ENCODE peak calls at places on chromosomes 16 and 17, in seven cellular contexts. M is uterus, I is upper lobe of right lung, S is tibial nerve, W is OCI-LY7, C is psoas muscle, T is sigmoid colon. Z is an unnamed sample. For H3K4me1, the result is how much of the 10 kb centered on the place peaks cover.

GRCh38 chr17:75749545-75750389 is 15.2 kb downstream of the GALK1 start:
- DNase-seq in M (peak), I (peak), S (peak), W (peak), C (peak), T (peak), Z (peak)

GRCh38 chr16:86806838-86807351 is 228.5 kb downstream of the FOXL1 start:
- DNase-seq in M (no peak), I (no peak), S (no peak), W (no peak), C (no peak), T (peak), Z (no peak)

GRCh38 chr16:58001781-58002410 is 689 bp downstream of the USB1 start:
- DNase-seq in M (no peak), I (no peak), S (no peak), W (peak), C (no peak), T (no peak), Z (no peak)

GRCh38 chr17:2962236-2962635 is 101.2 kb downstream of the OR1D5 start:
- DNase-seq in M (no peak), I (peak), S (no peak), W (no peak), C (no peak), T (no peak), Z (no peak)

GRCh38 chr16:22751685-22752084 is 62.3 kb upstream of the HS3ST2 start:
- DNase-seq in M (no peak), I (no peak), S (no peak), W (no peak), C (no peak), T (no peak), Z (no peak)

GRCh38 chr17:81582341-81582740 is 30.2 kb upstream of the FAAP100 start:
- DNase-seq in M (no peak), I (no peak), S (no peak), W (no peak), C (no peak), T (no peak), Z (no peak)

GRCh38 chr16:30063893-30064745 is 1.4 kb upstream of the ALDOA start:
- DNase-seq in M (peak), I (peak), S (peak), W (peak), C (peak), T (peak), Z (peak)

GRCh38 chr17:28598389-28598788 is 436 bp downstream of the SPAG5 start:
- DNase-seq in M (no peak), I (no peak), S (no peak), W (peak), C (no peak), T (no peak), Z (no peak)

GRCh38 chr16:85086347-85087291 is 25.7 kb downstream of the CIBAR2 start:
- DNase-seq in M (peak), I (peak), S (peak), W (peak), C (peak), T (peak), Z (no peak)

GRCh38 chr17:807146-808002 is 25.2 kb downstream of the MRM3 start:
- DNase-seq in M (no peak), I (no peak), S (no peak), W (no peak), C (no peak), T (no peak), Z (no peak)
- H3K27ac ChIP-seq in M (no peak), I (no peak), S (no peak), W (no peak), C (no peak), T (no peak), Z (no peak)

GRCh38 chr16:46975908-46976470 is 2.5 kb upstream of the DNAJA2 start:
- DNase-seq in M (no peak), I (no peak), S (no peak), W (no peak), C (no peak), T (no peak), Z (no peak)
- H3K4me3 ChIP-seq in M (no peak), I (no peak), S (no peak), W (no peak), C (no peak), T (no peak), Z (no peak)

GRCh38 chr17:79928502-79929256 is 89.4 kb upstream of the CBX4 start:
- DNase-seq in M (no peak), I (no peak), S (no peak), W (no peak), C (no peak), T (no peak), Z (no peak)
- H3K4me1 ChIP-seq in M (under half), I (under half), S (under half), W (under half), C (under half), T (under half), Z (under half)

GRCh38 chr17:17156107-17156506 is 50.0 kb downstream of the PLD6 start:
- DNase-seq in M (no peak), I (no peak), S (no peak), W (no peak), C (no peak), T (no peak), Z (no peak)
- H3K27ac ChIP-seq in M (no peak), I (no peak), S (no peak), W (no peak), C (no peak), T (no peak), Z (no peak)

GRCh38 chr17:68200689-68201424 is 47.0 kb upstream of the AMZ2 start:
- DNase-seq in M (peak), I (peak), S (peak), W (peak), C (peak), T (peak), Z (peak)

GRCh38 chr17:68197997-68198930 is 49.6 kb upstream of the AMZ2 start:
- DNase-seq in M (no peak), I (peak), S (no peak), W (no peak), C (no peak), T (no peak), Z (no peak)

GRCh38 chr17:68199837-68200688 is 47.8 kb upstream of the AMZ2 start:
- DNase-seq in M (no peak), I (no peak), S (no peak), W (peak), C (no peak), T (no peak), Z (peak)

GRCh38 chr17:68198931-68199836 is 48.7 kb upstream of the AMZ2 start:
- DNase-seq in M (no peak), I (no peak), S (no peak), W (no peak), C (peak), T (no peak), Z (peak)

GRCh38 chr17:68201425-68201785 is 46.4 kb upstream of the AMZ2 start:
- DNase-seq in M (no peak), I (no peak), S (no peak), W (no peak), C (no peak), T (no peak), Z (no peak)
- H3K4me3 ChIP-seq in M (no peak), I (no peak), S (no peak), W (peak), C (no peak), T (no peak), Z (no peak)

DNA sequence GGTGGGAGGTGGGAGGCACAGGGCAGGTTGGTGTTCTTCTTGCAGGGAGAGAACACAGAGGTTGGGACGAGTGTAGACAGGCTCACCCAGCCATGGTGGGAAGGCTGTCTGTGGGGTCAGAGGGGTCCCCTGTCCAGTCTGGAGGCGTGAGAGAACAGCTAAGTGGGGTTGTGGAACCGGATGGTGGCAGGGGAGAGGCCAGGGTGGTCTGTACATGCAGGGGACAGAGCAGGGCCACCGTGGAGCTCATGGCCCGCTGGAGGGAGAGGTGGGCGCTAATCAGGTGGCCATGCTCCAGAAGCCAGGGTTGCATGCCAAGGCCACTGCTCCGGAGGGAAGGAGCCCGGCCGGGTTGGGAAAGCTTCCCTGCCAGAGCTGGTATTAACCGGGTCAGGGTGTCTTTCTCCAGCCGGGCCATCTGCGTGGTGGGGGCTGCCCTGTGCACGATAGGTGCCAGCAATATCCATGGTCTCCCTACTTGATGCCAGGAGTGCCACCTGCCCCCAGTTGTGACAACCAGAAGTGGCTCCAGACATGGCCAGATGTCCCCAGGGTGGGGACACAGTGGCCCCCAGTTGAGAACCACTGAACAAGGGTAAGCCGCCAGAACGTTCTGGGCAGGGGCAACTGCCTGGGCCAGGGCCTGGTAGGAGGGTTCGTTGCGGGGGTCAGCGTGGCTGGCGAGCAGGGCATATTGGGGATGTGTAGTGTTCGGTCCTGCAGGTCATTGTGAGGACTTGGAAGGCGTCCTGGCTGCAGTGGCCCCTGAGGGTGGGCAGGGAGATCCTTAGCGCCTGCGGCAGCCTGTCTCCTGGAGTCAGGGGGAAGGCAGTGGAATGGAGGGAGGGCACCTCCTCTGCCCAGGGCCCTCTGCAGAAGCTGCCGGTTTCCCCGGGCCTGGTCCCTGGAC is 5.1 kb downstream of the SNN start:
- DNase-seq in M (no peak), I (no peak), S (no peak), W (no peak), C (no peak), T (no peak), Z (no peak)
- H3K4me1 ChIP-seq in M (under half), I (half or more), S (under half), W (half or more), C (half or more), T (under half), Z (under half)

GRCh38 chr17:57522436-57523005 is 222.6 kb downstream of the CCDC182 start:
- DNase-seq in M (no peak), I (no peak), S (no peak), W (no peak), C (no peak), T (no peak), Z (no peak)
- H3K27ac ChIP-seq in M (no peak), I (no peak), S (no peak), W (peak), C (peak), T (no peak), Z (no peak)

GRCh38 chr16:51393381-51394005 is 242.4 kb upstream of the SALL1 start:
- DNase-seq in M (no peak), I (no peak), S (no peak), W (no peak), C (no peak), T (no peak), Z (no peak)
- H3K4me3 ChIP-seq in M (no peak), I (no peak), S (no peak), W (no peak), C (no peak), T (no peak), Z (no peak)

GRCh38 chr16:10598157-10598556 is 17.8 kb upstream of the EMP2 start:
- DNase-seq in M (peak), I (peak), S (no peak), W (no peak), C (no peak), T (no peak), Z (no peak)
- H3K4me1 ChIP-seq in M (under half), I (under half), S (under half), W (under half), C (under half), T (under half), Z (under half)

Z was measured in pancreas.